ENCODE peak calls at places on chromosome 2, in ten cellular contexts. M is activated naive CD4-positive, alpha-beta T cell treated with anti-CD3 and anti-CD28 coated beads for 36 hours; W is neural crest cell; Q is psoas muscle; H is NCI-H2029 treated with DMSO at 0.1 percent for 48 hours; J is HTR-8/SVneo; T is D721Med; G is GDM1; O is activated CD8-positive, alpha-beta memory T cell treated with anti-CD3 and anti-CD28 coated beads, Interleukin-2, amount 50 U/mL, for 48 hours; Y is amniotic stem cell. B is an unnamed sample.

GRCh38 chr2:85503168-85503610 is 35.8 kb upstream of the MAT2A start:
- DNase-seq in M (no peak), W (no peak), Q (no peak), H (no peak), J (no peak), T (no peak), G (no peak), O (no peak), Y (no peak), B (no peak)

GRCh38 chr2:52676056-52676455 is 1091.5 kb upstream of the CHAC2 start:
- DNase-seq in M (no peak), W (no peak), Q (no peak), H (no peak), J (no peak), T (no peak), G (no peak), O (no peak), Y (no peak), B (no peak)

GRCh38 chr2:156476516-156477206 is 40.5 kb downstream of the GPD2 start:
- DNase-seq in M (peak; percentile 16), W (no peak), Q (no peak), H (no peak), J (peak; percentile 12), T (no peak), G (no peak), O (no peak), Y (no peak), B (peak; percentile 75)

GRCh38 chr2:212940816-212941215 is 210.6 kb downstream of the IKZF2 start:
- DNase-seq in M (no peak), W (no peak), Q (no peak), H (peak; percentile 90), J (peak; percentile 3), T (no peak), G (no peak), O (no peak), Y (no peak), B (peak; percentile 22)

GRCh38 chr2:12119841-12120240 is 373.4 kb downstream of the LPIN1 start:
- DNase-seq in M (no peak), W (no peak), Q (no peak), H (no peak), J (no peak), T (no peak), G (no peak), O (no peak), Y (no peak), B (peak; percentile 44)

GRCh38 chr2:30366199-30366691 is 80.8 kb upstream of the LCLAT1 start:
- DNase-seq in M (peak; percentile 74), W (no peak), Q (no peak), H (no peak), J (no peak), T (no peak), G (peak; percentile 43), O (peak; percentile 74), Y (no peak), B (peak; percentile 76)

GRCh38 chr2:164903214-164903613 is 52.1 kb downstream of the SLC38A11 start:
- DNase-seq in M (no peak), W (no peak), Q (no peak), H (peak; percentile 17), J (no peak), T (no peak), G (peak; percentile 9), O (no peak), Y (no peak), B (peak; percentile 72)

GRCh38 chr2:68366083-68366560 is 1.0 kb downstream of the PLEK start:
- DNase-seq in M (no peak), W (no peak), Q (no peak), H (no peak), J (no peak), T (no peak), G (no peak), O (no peak), Y (no peak), B (no peak)

GRCh38 chr2:174023591-174024523 is 58.7 kb upstream of the SP3 start:
- DNase-seq in M (peak; percentile 61), W (peak; percentile 20), Q (peak; percentile 81), H (no peak), J (no peak), T (no peak), G (no peak), O (peak; percentile 70), Y (no peak), B (peak; percentile 84)

GRCh38 chr2:12819098-12819465 is 102.3 kb downstream of the TRIB2 start:
- DNase-seq in M (no peak), W (no peak), Q (peak; percentile 67), H (no peak), J (peak; percentile 80), T (no peak), G (no peak), O (no peak), Y (peak; percentile 87), B (peak; percentile 97)

GRCh38 chr2:188786368-188786781 is 187.8 kb upstream of the COL3A1 start:
- DNase-seq in M (no peak), W (no peak), Q (no peak), H (no peak), J (no peak), T (no peak), G (no peak), O (no peak), Y (no peak), B (peak; percentile 94)

B was measured in HCEC 1CT.